ENCODE peak calls at places on chromosomes 11 and 22, in four cellular contexts. O is PC-3, P is cardiac muscle cell, X is right lobe of liver. Z is an unnamed sample.

GRCh38 chr11:46898396-46899095 is 19.8 kb downstream of the LRP4 start:
- DNase-seq in O (peak), P (no peak), X (no peak), Z (no peak)

GRCh38 chr22:50508897-50509296 is 873 bp downstream of the NCAPH2 start:
- DNase-seq in O (no peak), P (no peak), X (no peak), Z (no peak)

GRCh38 chr11:55714982-55715888 is 53.2 kb downstream of the OR4C6 start:
- DNase-seq in O (peak), P (no peak), X (no peak), Z (no peak)

GRCh38 chr11:110366234-110366633 is 63.5 kb upstream of the FDX1 start:
- DNase-seq in O (peak), P (peak), X (peak), Z (no peak)

GRCh38 chr11:96620464-96621044 is 230.7 kb downstream of the JRKL start:
- DNase-seq in O (no peak), P (peak), X (no peak), Z (no peak)

GRCh38 chr11:123195182-123196059 is at the start of gene CLMP:
- DNase-seq in O (peak), P (peak), X (no peak), Z (no peak)

GRCh38 chr22:32080904-32081303 is 37.8 kb downstream of the SLC5A1 start:
- DNase-seq in O (peak), P (peak), X (no peak), Z (no peak)

GRCh38 chr11:12536566-12536965 is 137.7 kb upstream of the TEAD1 start:
- DNase-seq in O (no peak), P (no peak), X (no peak), Z (no peak)

GRCh38 chr22:37483594-37484114 is 2.5 kb downstream of the MFNG start:
- DNase-seq in O (no peak), P (no peak), X (no peak), Z (no peak)

GRCh38 chr11:76578655-76579046 is 91.9 kb downstream of the LRRC32 start:
- DNase-seq in O (no peak), P (no peak), X (peak), Z (no peak)

GRCh38 chr22:47012589-47013365 is 250.3 kb downstream of the TBC1D22A start:
- DNase-seq in O (peak), P (peak), X (no peak), Z (no peak)

GRCh38 chr22:35561796-35562526 is 21.3 kb downstream of the RASD2 start:
- DNase-seq in O (peak), P (peak), X (no peak), Z (no peak)

GRCh38 chr11:3712274-3712673 is 41.1 kb upstream of the CHRNA10 start:
- DNase-seq in O (no peak), P (no peak), X (no peak), Z (no peak)

GRCh38 chr22:49535126-49535525 is 292.5 kb downstream of the BRD1 start:
- DNase-seq in O (no peak), P (no peak), X (peak), Z (no peak)

GRCh38 chr11:96246718-96247540 is 96.1 kb downstream of the MAML2 start:
- DNase-seq in O (peak), P (no peak), X (no peak), Z (no peak)

GRCh38 chr11:63738720-63739360 is 29.7 kb downstream of the ZFTA start:
- DNase-seq in O (peak), P (peak), X (peak), Z (peak)

DNA sequence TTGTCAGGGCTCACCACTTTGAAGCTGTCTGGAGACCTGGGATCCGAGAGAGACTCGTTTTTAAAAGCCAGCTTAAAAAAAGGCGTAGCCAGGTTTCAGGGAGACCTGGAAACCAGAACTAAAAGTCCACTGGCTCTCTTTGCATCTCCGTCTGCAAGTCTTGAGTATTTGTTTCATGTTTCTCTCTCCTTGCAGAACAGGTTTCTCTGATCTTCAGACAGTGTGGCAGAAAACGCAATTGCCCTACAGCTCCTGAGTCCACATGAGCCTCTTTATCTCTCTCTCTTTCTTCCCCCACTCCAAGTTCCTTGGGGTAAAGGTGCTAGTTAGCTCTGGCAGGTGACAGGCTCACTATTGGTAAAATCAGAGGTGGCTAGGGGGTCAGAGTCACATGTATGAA is 67.0 kb upstream of the AMPD3 start:
- DNase-seq in O (peak), P (no peak), X (no peak), Z (no peak)
- TF ChIP-seq CTCF in O (no peak), P (no peak), X (no peak), Z (no peak)

GRCh38 chr11:27470166-27470565 is 2.4 kb downstream of the LGR4 start:
- DNase-seq in O (no peak), P (no peak), X (no peak), Z (no peak)

GRCh38 chr11:27473017-27473406 is 422 bp upstream of the LGR4 start:
- DNase-seq in O (peak), P (no peak), X (no peak), Z (no peak)

GRCh38 chr11:27471067-27471587 is 1.5 kb downstream of the LGR4 start:
- DNase-seq in O (peak), P (no peak), X (no peak), Z (no peak)

GRCh38 chr11:27471588-27472397 is 797 bp downstream of the LGR4 start:
- DNase-seq in O (peak), P (peak), X (peak), Z (peak)

DNA sequence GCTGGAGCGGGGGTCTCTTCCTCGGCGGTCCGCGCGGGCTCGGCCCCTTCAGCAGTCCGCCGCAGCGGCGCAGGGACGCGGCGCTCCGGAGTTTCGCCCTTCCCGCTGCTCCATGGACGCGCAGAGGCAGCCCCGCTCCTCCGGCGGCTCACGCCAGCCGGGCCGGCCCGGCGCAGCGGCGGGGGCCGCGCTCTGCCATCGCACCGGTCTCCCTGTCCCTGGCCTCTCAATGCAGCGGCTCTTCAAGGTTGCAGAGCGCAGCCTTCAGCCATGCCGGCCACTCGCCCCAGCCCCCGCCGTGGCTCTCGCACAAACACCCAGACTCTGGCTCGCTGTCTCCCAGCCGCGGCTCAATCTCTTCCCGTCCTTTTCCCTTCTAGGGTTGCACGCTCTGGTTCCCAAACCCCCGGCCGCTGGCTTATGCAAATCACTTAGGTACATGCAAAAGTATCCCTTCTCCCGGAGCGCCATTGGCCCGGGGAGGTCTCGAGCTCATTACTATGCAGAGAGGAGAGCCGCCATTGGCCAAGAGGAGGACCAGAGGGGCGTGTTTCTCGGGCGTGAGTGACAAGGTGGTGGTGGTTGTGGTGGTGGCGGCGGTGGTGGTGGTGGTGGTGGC is at the start of gene LGR4:
- DNase-seq in O (peak), P (peak), X (peak), Z (peak)
- TF ChIP-seq CTCF in O (no peak), P (no peak), X (no peak), Z (no peak)

GRCh38 chr22:24326266-24326665 is 55.6 kb downstream of the SPECC1L start:
- DNase-seq in O (no peak), P (no peak), X (no peak), Z (no peak)

GRCh38 chr22:24323233-24323632 is 52.6 kb downstream of the SPECC1L start:
- DNase-seq in O (no peak), P (no peak), X (no peak), Z (no peak)

GRCh38 chr22:24323695-24324094 is 53.1 kb downstream of the SPECC1L start:
- DNase-seq in O (no peak), P (no peak), X (no peak), Z (no peak)

GRCh38 chr22:24324137-24324536 is 53.5 kb downstream of the SPECC1L start:
- DNase-seq in O (no peak), P (no peak), X (no peak), Z (no peak)

GRCh38 chr22:24325105-24325757 is 54.6 kb downstream of the SPECC1L start:
- DNase-seq in O (peak), P (peak), X (no peak), Z (peak)
- TF ChIP-seq CTCF in O (peak), P (peak), X (peak), Z (peak)

GRCh38 chr11:119130662-119131061 is 9.3 kb downstream of the HINFP start:
- DNase-seq in O (no peak), P (peak), X (no peak), Z (no peak)

DNA sequence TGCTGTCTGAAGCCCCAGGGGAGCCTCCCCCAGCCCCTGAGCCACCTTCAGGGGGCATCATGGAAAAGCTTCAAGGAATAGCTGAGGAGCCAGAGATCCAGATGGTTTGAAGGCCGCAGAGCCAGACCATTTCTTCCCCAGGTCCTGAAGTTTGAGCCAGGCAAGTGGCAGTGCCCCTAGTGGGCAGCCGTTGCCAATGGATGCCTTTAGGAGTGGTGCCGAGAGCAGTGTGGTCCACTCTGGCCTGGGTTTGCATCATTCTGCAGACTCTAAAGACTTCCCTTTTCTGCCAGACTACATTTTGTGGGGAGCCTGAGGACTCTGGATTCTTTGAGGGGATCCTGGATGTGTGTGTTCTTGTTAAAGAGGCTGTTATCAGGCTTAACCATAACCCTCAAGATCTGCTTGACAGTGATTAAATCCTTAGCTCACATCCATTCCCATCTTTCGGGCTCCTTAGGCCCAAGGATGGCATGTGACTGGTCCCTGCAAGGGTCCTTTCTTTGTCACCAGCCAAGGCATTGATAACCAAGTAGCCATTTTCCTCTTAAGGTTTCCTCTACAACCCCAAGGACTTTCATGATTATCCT is 13.1 kb downstream of the HINFP start:
- DNase-seq in O (peak), P (no peak), X (no peak), Z (peak)
- TF ChIP-seq CTCF in O (peak), P (peak), X (peak), Z (peak)

DNA sequence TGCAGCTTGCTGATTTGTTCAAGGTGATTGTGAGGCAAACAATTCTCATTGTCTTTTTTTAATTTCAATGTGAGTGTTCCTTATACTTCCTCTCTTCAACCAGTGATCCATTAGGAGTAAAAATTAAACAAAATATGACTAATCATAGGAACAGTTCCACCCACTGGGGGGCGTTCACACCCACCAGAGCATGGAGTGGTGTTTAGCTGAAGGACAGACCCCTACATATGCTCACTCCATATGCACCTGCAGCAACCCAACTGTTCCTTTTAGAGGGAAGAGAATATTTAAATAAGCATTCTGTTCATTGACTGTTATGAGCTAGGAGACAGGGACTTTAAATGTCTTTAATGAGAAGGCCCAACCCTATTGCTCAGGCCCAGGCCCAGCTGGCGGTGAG is 78.7 kb upstream of the DRD2 start:
- DNase-seq in O (no peak), P (no peak), X (no peak), Z (no peak)
- TF ChIP-seq CTCF in O (peak), P (peak), X (no peak), Z (no peak)